ENCODE peak calls at places on chromosomes 2 and 18, in six cellular contexts. S is esophagus squamous epithelium; J is CD8-positive, alpha-beta T cell; X is GM23248; O is prostate gland; R is psoas muscle. D is an unnamed sample. For H3K36me3 and H3K4me1, the result is how much of the 10 kb centered on the place peaks cover.

GRCh38 chr2:162114291-162114690 is 37.8 kb downstream of the GCG start:
- DNase-seq in R (no peak), X (peak), O (no peak), S (no peak), J (no peak), D (peak)

GRCh38 chr2:172329404-172330059 is 97.9 kb upstream of the ITGA6 start:
- DNase-seq in J (no peak), R (peak), O (no peak), X (no peak), S (no peak), D (no peak)

GRCh38 chr2:232146294-232146693 is 184.8 kb downstream of the DIS3L2 start:
- DNase-seq in J (no peak), R (no peak), X (peak), S (no peak), O (no peak), D (peak)

GRCh38 chr2:47904903-47905453 is 1.3 kb downstream of the FBXO11 start:
- DNase-seq in R (peak), J (peak), X (no peak), S (no peak), O (peak), D (peak)

GRCh38 chr2:72271766-72272615 is 124.3 kb upstream of the CYP26B1 start:
- DNase-seq in X (no peak), J (no peak), S (no peak), R (no peak), O (no peak), D (no peak)

GRCh38 chr2:134193006-134193405 is 60.9 kb upstream of the MGAT5 start:
- DNase-seq in S (no peak), J (no peak), R (no peak), X (peak), O (no peak), D (no peak)

GRCh38 chr2:179247318-179248023 is 17.2 kb downstream of the SESTD1 start:
- DNase-seq in O (no peak), J (no peak), S (no peak), X (no peak), R (no peak), D (no peak)

GRCh38 chr18:50429207-50429948 is 54.5 kb downstream of the SKA1 start:
- DNase-seq in S (no peak), X (peak), J (no peak), R (no peak), O (peak), D (peak)

GRCh38 chr2:165778653-165779451 is 15.2 kb downstream of the GALNT3 start:
- DNase-seq in O (no peak), S (no peak), X (peak), R (no peak), J (no peak), D (no peak)

GRCh38 chr18:56563568-56563967 is 74.8 kb downstream of the TXNL1 start:
- DNase-seq in S (no peak), J (no peak), O (no peak), X (no peak), R (no peak), D (no peak)

GRCh38 chr2:30480703-30481322 is 33.8 kb downstream of the LCLAT1 start:
- DNase-seq in O (no peak), R (no peak), J (no peak), X (no peak), S (no peak), D (no peak)

GRCh38 chr2:27042985-27043634 is 8.4 kb upstream of the AGBL5 start:
- DNase-seq in O (no peak), X (peak), R (no peak), J (no peak), S (no peak), D (no peak)
- H3K36me3 ChIP-seq in O (under half), X (under half), R (under half), J (under half), S (under half), D (under half)

GRCh38 chr2:73894877-73895276 is 2.1 kb downstream of the ACTG2 start:
- DNase-seq in R (no peak), O (no peak), S (no peak), J (no peak), X (no peak), D (no peak)
- H3K4me3 ChIP-seq in R (no peak), O (peak), S (peak), J (no peak), X (no peak), D (no peak)

GRCh38 chr2:39099820-39100728 is 20.8 kb downstream of the SOS1 start:
- DNase-seq in R (no peak), O (no peak), S (no peak), J (no peak), X (peak), D (no peak)
- H3K4me1 ChIP-seq in R (under half), O (under half), S (under half), J (under half), X (under half), D (under half)

GRCh38 chr2:127482031-127482430 is 44.3 kb downstream of the IWS1 start:
- DNase-seq in R (no peak), X (no peak), O (no peak), J (no peak), S (no peak), D (no peak)

GRCh38 chr2:127490283-127490682 is 36.0 kb downstream of the IWS1 start:
- DNase-seq in J (no peak), X (no peak), S (no peak), R (no peak), O (no peak), D (no peak)

GRCh38 chr2:127486247-127486912 is 39.9 kb downstream of the IWS1 start:
- DNase-seq in R (no peak), J (no peak), X (peak), O (no peak), S (no peak), D (peak)

GRCh38 chr2:127485051-127485693 is 41.1 kb downstream of the IWS1 start:
- DNase-seq in J (no peak), O (no peak), X (no peak), R (no peak), S (no peak), D (no peak)

GRCh38 chr2:127485694-127486071 is 40.6 kb downstream of the IWS1 start:
- DNase-seq in O (no peak), J (no peak), X (no peak), R (no peak), S (no peak), D (no peak)
- H3K36me3 ChIP-seq in O (under half), J (under half), X (half or more), R (half or more), S (under half), D (half or more)

GRCh38 chr2:54575379-54575888 is 119.3 kb downstream of the SPTBN1 start:
- DNase-seq in O (no peak), R (no peak), J (no peak), X (peak), S (no peak), D (no peak)
- H3K4me3 ChIP-seq in O (no peak), R (no peak), J (no peak), X (no peak), S (no peak), D (no peak)

GRCh38 chr2:68721482-68722071 is 13.0 kb upstream of the ARHGAP25 start:
- DNase-seq in S (no peak), O (no peak), J (peak), X (no peak), R (no peak), D (no peak)
- H3K4me1 ChIP-seq in S (under half), O (under half), J (half or more), X (under half), R (under half), D (under half)

GRCh38 chr2:237757616-237758015 is 41.0 kb upstream of the RBM44 start:
- DNase-seq in S (no peak), O (no peak), X (no peak), J (no peak), R (no peak), D (no peak)
- H3K36me3 ChIP-seq in S (under half), O (under half), X (half or more), J (half or more), R (half or more), D (half or more)

GRCh38 chr2:88829607-88830463 is 138.4 kb downstream of the RPIA start:
- DNase-seq in R (no peak), S (no peak), O (no peak), J (no peak), X (no peak), D (no peak)

GRCh38 chr2:88824951-88825350 is 133.5 kb downstream of the RPIA start:
- DNase-seq in O (no peak), R (no peak), J (no peak), S (no peak), X (no peak), D (no peak)

GRCh38 chr2:88828397-88829137 is 137.1 kb downstream of the RPIA start:
- DNase-seq in J (no peak), O (no peak), X (peak), R (peak), S (no peak), D (no peak)

GRCh38 chr2:88826399-88826798 is 134.9 kb downstream of the RPIA start:
- DNase-seq in O (no peak), J (no peak), X (no peak), R (no peak), S (no peak), D (no peak)

GRCh38 chr2:88827821-88828220 is 136.3 kb downstream of the RPIA start:
- DNase-seq in O (no peak), R (no peak), X (no peak), S (no peak), J (no peak), D (no peak)
- H3K4me3 ChIP-seq in O (no peak), R (no peak), X (no peak), S (no peak), J (no peak), D (no peak)